ENCODE peak calls at places on chromosomes 5 and 9, in four cellular contexts. One of them, this sample, is unnamed.

GRCh38 chr5:146068136-146068717 is 37.1 kb downstream of the PLAC8L1 start:
- DNase-seq in left ventricle myocardium superior: peak; percentile 48
- DNase-seq in stimulated activated CD8-positive, alpha-beta memory T cell treated with anti-CD3 and anti-CD28 coated beads, Interleukin-15, amount 100 ng/mL, for 24 hours: no peak
- DNase-seq in iris pigment epithelial cell: no peak
- DNase-seq in this sample: peak; percentile 25

GRCh38 chr5:89968870-89969472 is 440.6 kb downstream of the CETN3 start:
- DNase-seq in iris pigment epithelial cell: peak; percentile 72
- DNase-seq in stimulated activated CD8-positive, alpha-beta memory T cell treated with anti-CD3 and anti-CD28 coated beads, Interleukin-15, amount 100 ng/mL, for 24 hours: no peak
- DNase-seq in left ventricle myocardium superior: no peak
- DNase-seq in this sample: peak; percentile 57

GRCh38 chr5:38342261-38342660 is 83.9 kb downstream of the EGFLAM start:
- DNase-seq in iris pigment epithelial cell: no peak
- DNase-seq in left ventricle myocardium superior: no peak
- DNase-seq in stimulated activated CD8-positive, alpha-beta memory T cell treated with anti-CD3 and anti-CD28 coated beads, Interleukin-15, amount 100 ng/mL, for 24 hours: no peak
- DNase-seq in this sample: no peak

GRCh38 chr5:35199886-35200285 is 30.4 kb downstream of the PRLR start:
- DNase-seq in left ventricle myocardium superior: no peak
- DNase-seq in iris pigment epithelial cell: no peak
- DNase-seq in stimulated activated CD8-positive, alpha-beta memory T cell treated with anti-CD3 and anti-CD28 coated beads, Interleukin-15, amount 100 ng/mL, for 24 hours: no peak
- DNase-seq in this sample: no peak

GRCh38 chr9:94085062-94085639 is 887 bp downstream of the PTPDC1 start:
- DNase-seq in left ventricle myocardium superior: no peak
- DNase-seq in iris pigment epithelial cell: peak; percentile 39
- DNase-seq in stimulated activated CD8-positive, alpha-beta memory T cell treated with anti-CD3 and anti-CD28 coated beads, Interleukin-15, amount 100 ng/mL, for 24 hours: no peak
- DNase-seq in this sample: no peak

GRCh38 chr5:72292411-72292810 is 27.6 kb downstream of the MRPS27 start:
- DNase-seq in stimulated activated CD8-positive, alpha-beta memory T cell treated with anti-CD3 and anti-CD28 coated beads, Interleukin-15, amount 100 ng/mL, for 24 hours: no peak
- DNase-seq in iris pigment epithelial cell: no peak
- DNase-seq in left ventricle myocardium superior: no peak
- DNase-seq in this sample: no peak

GRCh38 chr9:89426389-89426961 is 71.4 kb downstream of the SEMA4D start:
- DNase-seq in stimulated activated CD8-positive, alpha-beta memory T cell treated with anti-CD3 and anti-CD28 coated beads, Interleukin-15, amount 100 ng/mL, for 24 hours: no peak
- DNase-seq in iris pigment epithelial cell: no peak
- DNase-seq in left ventricle myocardium superior: no peak
- DNase-seq in this sample: no peak

GRCh38 chr9:129685220-129685932 is 19.9 kb downstream of the PRRX2 start:
- DNase-seq in left ventricle myocardium superior: no peak
- DNase-seq in stimulated activated CD8-positive, alpha-beta memory T cell treated with anti-CD3 and anti-CD28 coated beads, Interleukin-15, amount 100 ng/mL, for 24 hours: no peak
- DNase-seq in iris pigment epithelial cell: peak; percentile 54
- DNase-seq in this sample: no peak

GRCh38 chr9:124306098-124306735 is 48.5 kb downstream of the NEK6 start:
- DNase-seq in iris pigment epithelial cell: peak; percentile 95
- DNase-seq in stimulated activated CD8-positive, alpha-beta memory T cell treated with anti-CD3 and anti-CD28 coated beads, Interleukin-15, amount 100 ng/mL, for 24 hours: no peak
- DNase-seq in left ventricle myocardium superior: no peak
- DNase-seq in this sample: no peak

This sample was measured in heart right ventricle.